ENCODE peak calls at places on chromosomes 3 and 15, in four cellular contexts. One of them, this sample, is unnamed. For H3K4me1, the result is how much of the 10 kb centered on the place peaks cover.

GRCh38 chr3:113234688-113235260 is 23.4 kb downstream of the BOC start:
- DNase-seq in testis: no peak
- DNase-seq in CD8-positive, alpha-beta T cell: no peak
- DNase-seq in aorta: no peak
- DNase-seq in this sample: no peak

GRCh38 chr3:129824926-129825541 is 68.5 kb downstream of the TMCC1 start:
- DNase-seq in testis: no peak
- DNase-seq in CD8-positive, alpha-beta T cell: peak
- DNase-seq in aorta: no peak
- DNase-seq in this sample: peak

GRCh38 chr3:130516645-130517512 is at the start of gene COL6A6:
- DNase-seq in CD8-positive, alpha-beta T cell: no peak
- DNase-seq in testis: peak
- DNase-seq in aorta: no peak
- DNase-seq in this sample: no peak

GRCh38 chr3:48030188-48030587 is 14.0 kb upstream of the MAP4 start:
- DNase-seq in testis: no peak
- DNase-seq in aorta: no peak
- DNase-seq in CD8-positive, alpha-beta T cell: no peak
- DNase-seq in this sample: no peak

GRCh38 chr3:36992806-36993325 is at the start of gene EPM2AIP1:
- DNase-seq in CD8-positive, alpha-beta T cell: no peak
- DNase-seq in aorta: peak
- DNase-seq in testis: peak
- DNase-seq in this sample: no peak

GRCh38 chr3:15676259-15676658 is 74.7 kb downstream of the BTD start:
- DNase-seq in testis: no peak
- DNase-seq in aorta: no peak
- DNase-seq in CD8-positive, alpha-beta T cell: no peak
- DNase-seq in this sample: no peak

GRCh38 chr3:73141531-73141930 is 80.1 kb downstream of the EBLN2 start:
- DNase-seq in testis: peak
- DNase-seq in aorta: no peak
- DNase-seq in CD8-positive, alpha-beta T cell: no peak
- DNase-seq in this sample: no peak

GRCh38 chr15:89776274-89777072 is at the start of gene MESP2:
- DNase-seq in CD8-positive, alpha-beta T cell: peak
- DNase-seq in aorta: peak
- DNase-seq in testis: peak
- DNase-seq in this sample: peak

GRCh38 chr15:88624156-88624970 is 3.2 kb downstream of the AEN start:
- DNase-seq in CD8-positive, alpha-beta T cell: peak
- DNase-seq in testis: no peak
- DNase-seq in aorta: peak
- DNase-seq in this sample: no peak

GRCh38 chr15:64739216-64739976 is 36.0 kb downstream of the RBPMS2 start:
- DNase-seq in testis: no peak
- DNase-seq in aorta: no peak
- DNase-seq in CD8-positive, alpha-beta T cell: no peak
- DNase-seq in this sample: no peak

DNA sequence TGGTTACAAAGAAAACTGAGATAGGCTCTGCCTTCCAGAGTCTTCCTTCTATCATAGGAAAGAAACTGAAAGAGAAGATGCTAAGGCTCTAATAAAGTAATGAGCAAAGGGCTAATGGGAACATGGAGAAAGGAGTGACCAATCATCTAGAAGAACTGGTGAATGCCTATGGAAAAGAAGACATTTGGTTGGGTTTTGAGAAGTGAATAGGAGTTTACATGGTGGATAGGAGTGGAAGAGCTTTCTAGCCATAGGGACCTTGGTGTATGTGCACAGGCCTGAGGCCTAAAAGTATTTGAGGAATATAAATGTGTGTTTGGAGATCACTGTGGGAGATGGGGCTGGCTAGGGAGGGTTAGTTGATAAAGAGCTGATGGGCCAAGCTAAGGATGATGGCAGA is 6.8 kb downstream of the LPP start:
- DNase-seq in testis: no peak
- DNase-seq in aorta: no peak
- DNase-seq in CD8-positive, alpha-beta T cell: no peak
- DNase-seq in this sample: no peak
- H3K4me1 ChIP-seq in testis: under half
- H3K4me1 ChIP-seq in aorta: under half
- H3K4me1 ChIP-seq in CD8-positive, alpha-beta T cell: under half
- H3K4me1 ChIP-seq in this sample: half or more

GRCh38 chr15:80839764-80840130 is 60.6 kb downstream of the CEMIP start:
- DNase-seq in testis: no peak
- DNase-seq in aorta: no peak
- DNase-seq in CD8-positive, alpha-beta T cell: no peak
- DNase-seq in this sample: no peak

GRCh38 chr15:80836223-80836622 is 57.1 kb downstream of the CEMIP start:
- DNase-seq in CD8-positive, alpha-beta T cell: no peak
- DNase-seq in aorta: no peak
- DNase-seq in testis: no peak
- DNase-seq in this sample: no peak

GRCh38 chr15:80836991-80837390 is 57.8 kb downstream of the CEMIP start:
- DNase-seq in testis: no peak
- DNase-seq in aorta: no peak
- DNase-seq in CD8-positive, alpha-beta T cell: no peak
- DNase-seq in this sample: no peak

GRCh38 chr15:80838666-80839065 is 59.5 kb downstream of the CEMIP start:
- DNase-seq in testis: no peak
- DNase-seq in aorta: no peak
- DNase-seq in CD8-positive, alpha-beta T cell: no peak
- DNase-seq in this sample: no peak

DNA sequence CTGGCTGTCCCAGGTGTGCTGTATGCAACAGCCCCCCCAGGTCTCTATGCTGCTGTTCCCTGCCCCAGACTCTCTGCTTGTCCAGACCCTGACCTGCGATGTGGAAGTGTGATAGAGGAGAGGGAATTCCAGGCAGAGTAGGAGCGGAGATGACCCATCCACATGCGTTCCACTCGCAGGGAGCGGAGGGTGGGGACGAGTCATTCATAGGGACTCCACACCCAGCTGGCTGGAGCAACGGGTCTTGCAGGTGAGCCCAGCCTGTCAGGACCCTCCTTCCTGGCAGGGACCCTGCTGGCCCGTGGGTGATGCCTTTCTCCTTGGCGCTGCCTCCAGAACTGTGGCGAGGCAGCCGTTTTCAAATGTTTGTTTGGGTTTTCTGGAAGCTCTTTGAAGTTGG is 58.8 kb downstream of the CEMIP start:
- DNase-seq in testis: no peak
- DNase-seq in aorta: no peak
- DNase-seq in CD8-positive, alpha-beta T cell: no peak
- DNase-seq in this sample: no peak
- H3K4me1 ChIP-seq in testis: under half
- H3K4me1 ChIP-seq in aorta: under half
- H3K4me1 ChIP-seq in CD8-positive, alpha-beta T cell: under half
- H3K4me1 ChIP-seq in this sample: under half

GRCh38 chr15:38690221-38690620 is 125.6 kb upstream of the RASGRP1 start:
- DNase-seq in aorta: no peak
- DNase-seq in CD8-positive, alpha-beta T cell: no peak
- DNase-seq in testis: no peak
- DNase-seq in this sample: no peak

GRCh38 chr15:38687340-38687739 is 122.7 kb upstream of the RASGRP1 start:
- DNase-seq in testis: no peak
- DNase-seq in CD8-positive, alpha-beta T cell: no peak
- DNase-seq in aorta: no peak
- DNase-seq in this sample: no peak

GRCh38 chr15:38688096-38688495 is 123.5 kb upstream of the RASGRP1 start:
- DNase-seq in CD8-positive, alpha-beta T cell: peak
- DNase-seq in aorta: no peak
- DNase-seq in testis: no peak
- DNase-seq in this sample: no peak

GRCh38 chr15:38690737-38691332 is 126.2 kb upstream of the RASGRP1 start:
- DNase-seq in testis: peak
- DNase-seq in aorta: peak
- DNase-seq in CD8-positive, alpha-beta T cell: peak
- DNase-seq in this sample: peak

GRCh38 chr15:38688761-38689160 is 124.1 kb upstream of the RASGRP1 start:
- DNase-seq in CD8-positive, alpha-beta T cell: peak
- DNase-seq in testis: no peak
- DNase-seq in aorta: no peak
- DNase-seq in this sample: no peak
- H3K4me1 ChIP-seq in CD8-positive, alpha-beta T cell: half or more
- H3K4me1 ChIP-seq in testis: under half
- H3K4me1 ChIP-seq in aorta: under half
- H3K4me1 ChIP-seq in this sample: under half

GRCh38 chr15:72489943-72490554 is 15.9 kb downstream of the ARIH1 start:
- DNase-seq in CD8-positive, alpha-beta T cell: no peak
- DNase-seq in aorta: no peak
- DNase-seq in testis: no peak
- DNase-seq in this sample: no peak
- H3K4me1 ChIP-seq in CD8-positive, alpha-beta T cell: under half
- H3K4me1 ChIP-seq in aorta: under half
- H3K4me1 ChIP-seq in testis: under half
- H3K4me1 ChIP-seq in this sample: half or more

DNA sequence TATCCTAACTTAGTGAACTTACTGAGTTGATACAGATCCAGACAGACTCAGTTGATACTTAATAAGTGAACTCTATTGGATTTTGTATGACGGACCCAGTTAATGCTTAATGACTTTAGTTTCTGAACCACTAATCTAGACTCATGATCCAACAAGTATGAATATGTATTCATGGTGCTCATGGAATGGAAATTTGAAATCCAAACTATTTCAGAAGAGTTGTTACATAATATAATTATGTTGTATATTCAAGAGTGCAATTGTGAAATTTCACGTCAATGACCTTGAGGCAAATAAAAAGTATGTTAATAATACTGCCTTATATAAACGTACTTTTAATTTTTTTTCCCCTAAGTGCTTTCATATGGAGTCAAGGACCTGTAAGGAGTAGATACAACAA is 78.8 kb downstream of the THRB start:
- DNase-seq in testis: no peak
- DNase-seq in CD8-positive, alpha-beta T cell: no peak
- DNase-seq in aorta: no peak
- DNase-seq in this sample: no peak
- H3K4me1 ChIP-seq in testis: under half
- H3K4me1 ChIP-seq in CD8-positive, alpha-beta T cell: under half
- H3K4me1 ChIP-seq in aorta: under half
- H3K4me1 ChIP-seq in this sample: under half